ENCODE peak calls at places on chromosome 17, in four cellular contexts. X is tibial nerve, L is mammary epithelial cell, B is keratinocyte. E is an unnamed sample. For H3K36me3, the result is how much of the 10 kb centered on the place peaks cover.

GRCh38 chr17:17570798-17571716 is 20.5 kb downstream of the PEMT start:
- DNase-seq in L (no peak), B (no peak), X (no peak), E (no peak)

GRCh38 chr17:44557653-44558285 is 485 bp downstream of the FZD2 start:
- DNase-seq in L (peak), B (no peak), X (no peak), E (peak)

GRCh38 chr17:77959216-77959925 is 868 bp downstream of the TNRC6C start:
- DNase-seq in X (no peak), B (no peak), L (peak), E (peak)

GRCh38 chr17:28901866-28902818 is 737 bp downstream of the DHRS13 start:
- DNase-seq in B (no peak), L (no peak), X (no peak), E (no peak)

GRCh38 chr17:63704259-63704576 is 4.3 kb upstream of the LIMD2 start:
- DNase-seq in X (no peak), L (no peak), B (no peak), E (no peak)

GRCh38 chr17:27354491-27355081 is 60.7 kb downstream of the WSB1 start:
- DNase-seq in B (no peak), X (no peak), L (peak), E (no peak)

GRCh38 chr17:43171761-43172487 is 910 bp downstream of the NBR1 start:
- DNase-seq in L (peak), B (peak), X (no peak), E (peak)

GRCh38 chr17:74822329-74823175 is 37.1 kb downstream of the GRIN2C start:
- DNase-seq in B (no peak), L (no peak), X (peak), E (no peak)

GRCh38 chr17:348692-349425 is 3.7 kb downstream of the RPH3AL start:
- DNase-seq in X (peak), L (peak), B (peak), E (no peak)

GRCh38 chr17:60645918-60646523 is 31.6 kb upstream of the BCAS3 start:
- DNase-seq in B (no peak), L (no peak), X (no peak), E (no peak)

GRCh38 chr17:71919181-71919580 is 201.6 kb upstream of the SOX9 start:
- DNase-seq in B (no peak), X (no peak), L (no peak), E (no peak)

GRCh38 chr17:65243838-65244237 is 106.7 kb downstream of the RGS9 start:
- DNase-seq in X (no peak), B (no peak), L (peak), E (no peak)

GRCh38 chr17:48718162-48718780 is 4.0 kb downstream of the PRAC1 start:
- DNase-seq in X (no peak), L (no peak), B (no peak), E (no peak)

GRCh38 chr17:67272312-67273050 is 27.5 kb upstream of the HELZ start:
- DNase-seq in L (no peak), B (no peak), X (no peak), E (no peak)

GRCh38 chr17:39635614-39636176 is 1.2 kb upstream of the STARD3 start:
- DNase-seq in L (no peak), B (no peak), X (no peak), E (no peak)

GRCh38 chr17:11031787-11032186 is 193.9 kb upstream of the PIRT start:
- DNase-seq in L (no peak), B (no peak), X (no peak), E (no peak)

GRCh38 chr17:14393723-14394122 is 92.8 kb downstream of the HS3ST3B1 start:
- DNase-seq in X (no peak), L (no peak), B (no peak), E (no peak)

GRCh38 chr17:29113334-29113733 is 66.9 kb downstream of the MYO18A start:
- DNase-seq in X (no peak), B (no peak), L (no peak), E (no peak)

GRCh38 chr17:39622380-39623006 is 4.3 kb upstream of the PPP1R1B start:
- DNase-seq in X (no peak), L (no peak), B (no peak), E (no peak)

GRCh38 chr17:79340771-79341528 is 266.3 kb downstream of the ENGASE start:
- DNase-seq in X (no peak), L (no peak), B (no peak), E (no peak)

GRCh38 chr17:77287432-77288068 is 146.8 kb downstream of the SEC14L1 start:
- DNase-seq in B (peak), L (peak), X (no peak), E (peak)

GRCh38 chr17:76232342-76232741 is 8.0 kb downstream of the RNF157 start:
- DNase-seq in X (no peak), B (no peak), L (peak), E (no peak)

GRCh38 chr17:39016193-39017153 is 49.3 kb upstream of the FBXO47 start:
- DNase-seq in X (no peak), B (no peak), L (no peak), E (no peak)

GRCh38 chr17:17809527-17810373 is 27.0 kb downstream of the SREBF1 start:
- DNase-seq in X (peak), B (no peak), L (no peak), E (peak)

GRCh38 chr17:39235555-39236221 is 9.9 kb upstream of the STAC2 start:
- DNase-seq in L (peak), B (no peak), X (no peak), E (peak)

GRCh38 chr17:78324391-78325075 is 35.3 kb downstream of the SOCS3 start:
- DNase-seq in B (no peak), X (peak), L (no peak), E (peak)

GRCh38 chr17:63966646-63967265 is 6.0 kb downstream of the SCN4A start:
- DNase-seq in X (no peak), L (no peak), B (no peak), E (no peak)

GRCh38 chr17:29159286-29159860 is 20.8 kb downstream of the MYO18A start:
- DNase-seq in X (no peak), B (no peak), L (no peak), E (no peak)

GRCh38 chr17:9880582-9880999 is 24.5 kb downstream of the RCVRN start:
- DNase-seq in X (no peak), L (peak), B (no peak), E (no peak)

GRCh38 chr17:73399056-73399455 is 87.3 kb upstream of the CDC42EP4 start:
- DNase-seq in B (no peak), L (no peak), X (no peak), E (no peak)

GRCh38 chr17:68195667-68196393 is 52.0 kb upstream of the AMZ2 start:
- DNase-seq in L (no peak), X (no peak), B (no peak), E (no peak)

GRCh38 chr17:8503807-8504206 is 68.1 kb downstream of the NDEL1 start:
- DNase-seq in L (no peak), B (no peak), X (no peak), E (no peak)

GRCh38 chr17:72702136-72702735 is 390.3 kb downstream of the SLC39A11 start:
- DNase-seq in B (no peak), X (no peak), L (peak), E (no peak)

GRCh38 chr17:72358465-72358864 is 237.6 kb downstream of the SOX9 start:
- DNase-seq in B (no peak), X (no peak), L (peak), E (peak)

GRCh38 chr17:45876539-45876938 is 17.8 kb upstream of the MAPT start:
- DNase-seq in X (no peak), L (no peak), B (no peak), E (no peak)

GRCh38 chr17:76888661-76889060 is 20.5 kb downstream of the MGAT5B start:
- DNase-seq in B (no peak), X (no peak), L (no peak), E (no peak)

GRCh38 chr17:68198931-68199836 is 48.7 kb upstream of the AMZ2 start:
- DNase-seq in X (no peak), B (no peak), L (peak), E (no peak)

GRCh38 chr17:80498242-80498919 is 22.0 kb upstream of the NPTX1 start:
- DNase-seq in B (no peak), L (no peak), X (no peak), E (peak)

GRCh38 chr17:7848665-7849184 is 6.1 kb upstream of the TMEM88 start:
- DNase-seq in L (no peak), X (no peak), B (no peak), E (no peak)

GRCh38 chr17:37674511-37674910 is 31.3 kb upstream of the DDX52 start:
- DNase-seq in L (no peak), B (no peak), X (no peak), E (no peak)
- H3K27ac ChIP-seq in L (no peak), B (no peak), X (no peak), E (no peak)

GRCh38 chr17:1471931-1472727 is 16.1 kb upstream of the CRK start:
- DNase-seq in B (no peak), X (no peak), L (no peak), E (no peak)
- H3K36me3 ChIP-seq in B (under half), X (under half), L (under half), E (half or more)

GRCh38 chr17:41870097-41870496 is 4.9 kb upstream of the KLHL11 start:
- DNase-seq in B (no peak), L (no peak), X (no peak), E (no peak)
- H3K27ac ChIP-seq in B (no peak), L (no peak), X (no peak), E (no peak)

GRCh38 chr17:57279432-57279831 is 23.1 kb downstream of the MSI2 start:
- DNase-seq in X (no peak), L (no peak), B (no peak), E (no peak)

GRCh38 chr17:57278740-57279387 is 22.5 kb downstream of the MSI2 start:
- DNase-seq in X (no peak), L (no peak), B (no peak), E (no peak)

GRCh38 chr17:57275365-57275764 is 19.0 kb downstream of the MSI2 start:
- DNase-seq in X (no peak), B (no peak), L (no peak), E (no peak)

GRCh38 chr17:57276621-57277020 is 20.3 kb downstream of the MSI2 start:
- DNase-seq in B (no peak), L (no peak), X (no peak), E (no peak)

GRCh38 chr17:57277923-57278604 is 21.7 kb downstream of the MSI2 start:
- DNase-seq in X (no peak), L (no peak), B (no peak), E (no peak)
- H3K36me3 ChIP-seq in X (under half), L (under half), B (under half), E (under half)

GRCh38 chr17:50218071-50218759 is 16.8 kb upstream of the COL1A1 start:
- DNase-seq in X (no peak), L (no peak), B (no peak), E (no peak)
- H3K27ac ChIP-seq in X (peak), L (peak), B (peak), E (peak)

DNA sequence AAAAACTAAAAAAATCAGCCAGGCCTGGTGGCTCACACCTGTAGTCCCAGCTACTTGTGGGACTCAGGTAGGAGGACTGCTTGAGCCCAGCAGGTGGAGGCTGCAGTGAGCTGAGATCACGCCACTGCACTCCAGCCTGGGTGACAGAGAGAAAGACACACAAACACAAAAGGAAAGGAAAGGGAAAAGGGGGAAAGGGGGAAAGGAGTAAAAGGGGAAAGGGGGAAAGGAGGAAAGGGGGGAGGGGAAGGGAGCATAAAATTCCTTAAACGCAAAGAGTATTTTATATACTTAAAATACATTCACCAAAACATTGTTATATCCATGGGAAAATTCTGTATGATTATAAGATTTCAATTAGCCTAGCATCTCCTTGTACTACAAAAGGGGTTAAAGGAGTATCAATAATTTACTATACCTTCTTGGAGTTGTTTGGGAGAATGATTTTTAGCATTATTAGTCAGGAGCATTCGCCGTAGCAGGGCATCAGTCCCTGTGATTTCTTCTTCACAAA is 17.3 kb upstream of the BRIP1 start:
- DNase-seq in X (no peak), L (no peak), B (no peak), E (no peak)
- H3K36me3 ChIP-seq in X (under half), L (under half), B (under half), E (under half)

GRCh38 chr17:6753565-6753964 is 2.3 kb upstream of the XAF1 start:
- DNase-seq in B (no peak), L (no peak), X (no peak), E (no peak)

GRCh38 chr17:6755731-6756184 is at the start of gene XAF1:
- DNase-seq in X (no peak), L (no peak), B (no peak), E (no peak)

GRCh38 chr17:6755281-6755680 is 565 bp upstream of the XAF1 start:
- DNase-seq in B (no peak), L (no peak), X (no peak), E (no peak)

GRCh38 chr17:6752068-6752909 is 3.6 kb upstream of the XAF1 start:
- DNase-seq in B (peak), X (no peak), L (peak), E (peak)

GRCh38 chr17:6753006-6753445 is 2.8 kb upstream of the XAF1 start:
- DNase-seq in X (no peak), B (no peak), L (peak), E (peak)
- H3K27ac ChIP-seq in X (peak), B (peak), L (peak), E (peak)

GRCh38 chr17:81590121-81590520 is 38.0 kb upstream of the FAAP100 start:
- DNase-seq in L (no peak), B (no peak), X (no peak), E (no peak)
- H3K36me3 ChIP-seq in L (under half), B (under half), X (under half), E (half or more)

GRCh38 chr17:57486978-57487377 is 230.7 kb downstream of the MSI2 start:
- DNase-seq in B (peak), X (no peak), L (peak), E (no peak)
- H3K27ac ChIP-seq in B (no peak), X (no peak), L (no peak), E (no peak)

GRCh38 chr17:16036261-16036660 is 36.6 kb downstream of the TTC19 start:
- DNase-seq in X (no peak), B (no peak), L (no peak), E (no peak)
- H3K36me3 ChIP-seq in X (under half), B (under half), L (under half), E (half or more)